ENCODE peak calls at places on chromosomes 16 and 17, in seven cellular contexts. N is breast epithelium, C is mucosa of descending colon, K is left ventricle myocardium inferior, P is neural progenitor cell, U is cardiac muscle cell, Y is PC-9. M is an unnamed sample.
A peak's percentile ranks its signal among the peaks of the same experiment; 100 is the strongest.

GRCh38 chr16:4949986-4950385 is 8.1 kb upstream of the SEC14L5 start:
- DNase-seq in N (no peak), C (no peak), K (no peak), P (no peak), U (no peak), Y (no peak), M (no peak)

GRCh38 chr17:40035162-40035559 is 19.0 kb downstream of the MED24 start:
- DNase-seq in N (no peak), C (peak; percentile 54), K (no peak), P (peak; percentile 88), U (peak; percentile 67), Y (no peak), M (peak; percentile 77)

GRCh38 chr16:47278571-47278970 is 134.8 kb upstream of the NETO2 start:
- DNase-seq in N (no peak), C (no peak), K (no peak), P (no peak), U (peak; percentile 30), Y (no peak), M (no peak)

GRCh38 chr17:35743911-35744328 is 9.1 kb downstream of the GAS2L2 start:
- DNase-seq in N (no peak), C (no peak), K (no peak), P (peak; percentile 77), U (peak; percentile 65), Y (peak; percentile 26), M (no peak)

GRCh38 chr17:13957636-13958035 is 111.7 kb upstream of the COX10 start:
- DNase-seq in N (no peak), C (no peak), K (no peak), P (no peak), U (peak; percentile 68), Y (no peak), M (no peak)

GRCh38 chr17:3897731-3898130 is 4.9 kb upstream of the CAMKK1 start:
- DNase-seq in N (no peak), C (no peak), K (no peak), P (no peak), U (no peak), Y (no peak), M (no peak)

GRCh38 chr16:81436381-81436780 is 8.2 kb upstream of the CMIP start:
- DNase-seq in N (no peak), C (no peak), K (no peak), P (no peak), U (no peak), Y (no peak), M (no peak)

GRCh38 chr17:28725660-28726395 is at the start of gene TLCD1:
- DNase-seq in N (no peak), C (peak; percentile 86), K (peak; percentile 68), P (peak; percentile 93), U (peak; percentile 89), Y (peak; percentile 84), M (peak; percentile 94)

GRCh38 chr17:80005360-80006338 is 30.0 kb downstream of the TBC1D16 start:
- DNase-seq in N (no peak), C (no peak), K (no peak), P (peak; percentile 66), U (peak; percentile 58), Y (peak; percentile 52), M (no peak)

GRCh38 chr17:79946352-79947231 is 89.1 kb downstream of the TBC1D16 start:
- DNase-seq in N (peak; percentile 48), C (no peak), K (peak; percentile 11), P (no peak), U (no peak), Y (no peak), M (no peak)

GRCh38 chr16:24257965-24258364 is 1.8 kb downstream of the CACNG3 start:
- DNase-seq in N (no peak), C (no peak), K (no peak), P (peak; percentile 4), U (peak; percentile 1), Y (no peak), M (no peak)

GRCh38 chr17:50834126-50834785 is 1.1 kb upstream of the WFIKKN2 start:
- DNase-seq in N (no peak), C (no peak), K (no peak), P (no peak), U (no peak), Y (no peak), M (no peak)

GRCh38 chr16:73028263-73028662 is 19.7 kb downstream of the ZFHX3 start:
- DNase-seq in N (no peak), C (no peak), K (no peak), P (no peak), U (no peak), Y (no peak), M (peak; percentile 32)

GRCh38 chr17:39622380-39623006 is 4.3 kb upstream of the PPP1R1B start:
- DNase-seq in N (no peak), C (no peak), K (no peak), P (no peak), U (no peak), Y (no peak), M (no peak)

GRCh38 chr17:5122586-5123342 is 6.9 kb downstream of the USP6 start:
- DNase-seq in N (no peak), C (no peak), K (no peak), P (peak; percentile 58), U (peak; percentile 29), Y (no peak), M (no peak)
- H3K4me3 ChIP-seq in N (peak overlapping the region; percentile 47), C (no peak overlapping the region), K (peak overlapping the region; percentile 62), P (peak overlapping the region; percentile 58), U (peak overlapping the region; percentile 27), Y (no peak overlapping the region), M (peak overlapping the region; percentile 60)

GRCh38 chr17:70073326-70073725 is 1.7 kb upstream of the KCNJ16 start:
- DNase-seq in N (no peak), C (no peak), K (no peak), P (no peak), U (no peak), Y (no peak), M (no peak)

GRCh38 chr17:70074236-70074830 is 692 bp upstream of the KCNJ16 start:
- DNase-seq in N (no peak), C (no peak), K (no peak), P (no peak), U (no peak), Y (no peak), M (no peak)

GRCh38 chr17:70074991-70075390 is at the start of gene KCNJ16:
- DNase-seq in N (no peak), C (no peak), K (no peak), P (no peak), U (no peak), Y (no peak), M (no peak)

GRCh38 chr17:70072900-70073299 is 2.1 kb upstream of the KCNJ16 start:
- DNase-seq in N (no peak), C (no peak), K (no peak), P (no peak), U (no peak), Y (no peak), M (no peak)

DNA sequence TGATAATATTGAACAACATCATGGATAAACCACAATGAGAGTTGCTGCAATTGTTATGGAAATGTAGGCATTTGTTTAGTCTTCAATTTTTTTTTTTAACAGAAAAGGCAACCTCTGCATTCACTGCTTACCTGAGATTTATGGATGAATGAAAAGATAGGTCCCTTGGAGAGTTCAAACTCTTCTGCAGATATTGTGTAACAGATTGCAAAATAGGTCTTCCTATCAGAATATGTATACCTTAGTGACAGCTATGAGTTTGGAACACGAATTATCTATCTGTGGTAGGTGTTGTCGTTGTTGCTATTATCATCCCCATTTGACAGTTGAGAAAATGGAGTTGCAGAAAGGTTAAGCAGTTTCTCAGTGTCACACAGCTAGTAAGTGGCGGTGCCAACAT is 1.2 kb upstream of the KCNJ16 start:
- DNase-seq in N (no peak), C (no peak), K (no peak), P (no peak), U (no peak), Y (no peak), M (no peak)
- H3K9me3 ChIP-seq in N (no peaks in the 10 kb centered on the region), C (no peaks in the 10 kb centered on the region), K (no peaks in the 10 kb centered on the region), P (no peaks in the 10 kb centered on the region), U (no peaks in the 10 kb centered on the region), Y (no peaks in the 10 kb centered on the region), M (no peaks in the 10 kb centered on the region)

DNA sequence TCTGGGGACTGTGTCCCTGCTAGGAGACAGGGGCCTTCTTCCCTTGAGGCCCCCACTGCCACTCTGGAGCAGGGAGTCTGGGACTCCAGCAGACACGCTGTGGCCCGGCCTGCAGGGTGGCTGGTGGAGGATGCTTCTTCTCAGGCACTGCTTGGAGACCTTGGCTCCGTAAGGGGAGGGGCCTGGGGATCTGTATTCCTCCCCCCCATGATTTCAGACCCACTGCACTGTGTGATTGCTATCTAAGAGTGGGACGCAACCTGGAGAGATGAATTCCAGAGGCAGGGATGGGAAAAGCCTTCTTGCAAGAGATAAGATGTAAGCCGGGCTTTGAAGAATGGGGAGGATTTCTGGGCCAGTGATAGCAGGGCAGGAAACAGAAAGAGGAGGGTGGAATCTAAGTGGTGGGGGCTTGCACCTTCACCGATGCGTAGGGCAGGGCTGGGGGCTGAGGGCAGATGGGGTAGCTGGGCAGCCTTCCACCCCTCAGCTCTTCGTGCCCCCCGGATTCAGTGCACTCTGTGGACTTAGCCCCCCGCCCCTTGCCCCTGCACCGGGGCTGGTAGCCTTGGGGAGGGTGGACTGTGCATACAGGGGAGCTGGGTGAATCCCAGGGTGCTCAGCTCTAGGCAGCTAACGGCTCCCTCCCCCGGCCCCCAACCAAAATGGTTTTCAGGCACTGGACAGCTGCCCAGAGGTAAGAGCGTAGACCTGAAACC is 5.2 kb upstream of the GSE1 start:
- DNase-seq in N (no peak), C (no peak), K (no peak), P (no peak), U (no peak), Y (no peak), M (no peak)
- TF ChIP-seq CTCF in N (no peak), C (no peak), K (no peak), P (no peak), U (no peak), Y (no peak), M (no peak)

GRCh38 chr17:81722184-81723120 is 10.4 kb downstream of the SLC25A10 start:
- DNase-seq in N (peak; percentile 97), C (peak; percentile 88), K (no peak), P (no peak), U (peak; percentile 26), Y (peak; percentile 99), M (peak; percentile 82)

GRCh38 chr17:81726004-81726403 is 13.9 kb downstream of the SLC25A10 start:
- DNase-seq in N (peak; percentile 78), C (no peak), K (no peak), P (no peak), U (no peak), Y (no peak), M (peak; percentile 59)

GRCh38 chr17:81727324-81728031 is 15.4 kb downstream of the SLC25A10 start:
- DNase-seq in N (peak; percentile 73), C (peak; percentile 88), K (no peak), P (no peak), U (no peak), Y (no peak), M (peak; percentile 68)

GRCh38 chr17:81720267-81721071 is 8.4 kb downstream of the SLC25A10 start:
- DNase-seq in N (no peak), C (peak; percentile 47), K (no peak), P (no peak), U (no peak), Y (no peak), M (peak; percentile 76)

DNA sequence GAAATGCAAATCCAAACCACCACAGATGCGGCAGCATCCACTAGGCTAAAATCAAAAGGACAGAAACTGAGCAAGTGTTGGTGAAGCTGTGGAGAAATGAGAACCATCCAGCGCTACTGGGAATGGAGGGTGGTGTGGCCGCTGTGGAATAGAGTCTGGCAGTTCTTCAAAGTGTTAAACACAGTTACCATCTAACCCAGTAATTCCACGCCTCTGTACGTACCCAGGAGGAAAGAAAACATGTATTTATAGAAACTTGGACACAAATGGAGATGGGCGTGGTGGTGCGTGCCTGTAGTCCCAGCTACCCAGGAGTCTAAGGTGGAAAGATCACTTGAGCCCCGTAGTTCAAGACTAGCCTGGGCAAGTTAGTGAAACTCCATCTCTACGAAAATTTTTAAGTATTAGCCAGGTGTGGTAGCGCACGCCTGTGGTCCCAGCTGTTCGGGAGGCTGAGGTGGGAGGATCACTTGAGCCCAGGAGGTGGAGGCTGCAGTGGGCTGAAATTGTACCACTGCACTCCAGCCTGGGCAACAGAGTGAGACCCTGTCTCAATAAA is 11.6 kb downstream of the SLC25A10 start:
- DNase-seq in N (no peak), C (no peak), K (no peak), P (no peak), U (no peak), Y (no peak), M (no peak)
- H3K4me3 ChIP-seq in N (no peak overlapping the region), C (no peak overlapping the region), K (no peak overlapping the region), P (no peak overlapping the region), U (no peak overlapping the region), Y (no peak overlapping the region), M (no peak overlapping the region)

M was measured in upper lobe of left lung.